ENCODE peak calls at places on chromosome 5, in five cellular contexts. One of them, this sample, is unnamed. For H3K4me1, the result is how much of the 10 kb centered on the place peaks cover.

GRCh38 chr5:96875805-96876291 is 452 bp upstream of the ERAP2 start:
- DNase-seq in A549: peak
- DNase-seq in HepG2: peak
- DNase-seq in K562: peak
- DNase-seq in H1: no peak
- DNase-seq in this sample: no peak

GRCh38 chr5:40676643-40677333 is 2.9 kb upstream of the PTGER4 start:
- DNase-seq in A549: no peak
- DNase-seq in HepG2: no peak
- DNase-seq in K562: no peak
- DNase-seq in H1: no peak
- DNase-seq in this sample: peak

GRCh38 chr5:98455660-98456059 is 317.8 kb upstream of the RGMB start:
- DNase-seq in A549: no peak
- DNase-seq in HepG2: no peak
- DNase-seq in K562: no peak
- DNase-seq in H1: no peak
- DNase-seq in this sample: no peak

GRCh38 chr5:89904442-89904841 is 505.1 kb downstream of the CETN3 start:
- DNase-seq in A549: no peak
- DNase-seq in HepG2: no peak
- DNase-seq in K562: no peak
- DNase-seq in H1: no peak
- DNase-seq in this sample: no peak

GRCh38 chr5:155711882-155712281 is 615.1 kb upstream of the SGCD start:
- DNase-seq in A549: no peak
- DNase-seq in HepG2: no peak
- DNase-seq in K562: no peak
- DNase-seq in H1: no peak
- DNase-seq in this sample: no peak

GRCh38 chr5:2750026-2750757 is 1.3 kb downstream of the IRX2 start:
- DNase-seq in A549: no peak
- DNase-seq in HepG2: no peak
- DNase-seq in K562: no peak
- DNase-seq in H1: peak
- DNase-seq in this sample: no peak

GRCh38 chr5:95113489-95113888 is 171.4 kb downstream of the MCTP1 start:
- DNase-seq in A549: no peak
- DNase-seq in HepG2: no peak
- DNase-seq in K562: no peak
- DNase-seq in H1: no peak
- DNase-seq in this sample: no peak

GRCh38 chr5:7464182-7464581 is 68.2 kb downstream of the ADCY2 start:
- DNase-seq in A549: no peak
- DNase-seq in HepG2: no peak
- DNase-seq in K562: no peak
- DNase-seq in H1: no peak
- DNase-seq in this sample: no peak

GRCh38 chr5:118405650-118406061 is 582.7 kb downstream of the DTWD2 start:
- DNase-seq in A549: no peak
- DNase-seq in HepG2: no peak
- DNase-seq in K562: no peak
- DNase-seq in H1: no peak
- DNase-seq in this sample: no peak

GRCh38 chr5:74020488-74020887 is 394.5 kb downstream of the ARHGEF28 start:
- DNase-seq in A549: no peak
- DNase-seq in HepG2: no peak
- DNase-seq in K562: no peak
- DNase-seq in H1: no peak
- DNase-seq in this sample: no peak

GRCh38 chr5:73649926-73650325 is 23.9 kb downstream of the ARHGEF28 start:
- DNase-seq in A549: no peak
- DNase-seq in HepG2: no peak
- DNase-seq in K562: no peak
- DNase-seq in H1: no peak
- DNase-seq in this sample: no peak

GRCh38 chr5:80211292-80211691 is 44.6 kb downstream of the SERINC5 start:
- DNase-seq in A549: no peak
- DNase-seq in HepG2: no peak
- DNase-seq in K562: no peak
- DNase-seq in H1: no peak
- DNase-seq in this sample: no peak

GRCh38 chr5:39452846-39453245 is 28.1 kb upstream of the DAB2 start:
- DNase-seq in A549: no peak
- DNase-seq in HepG2: no peak
- DNase-seq in K562: no peak
- DNase-seq in H1: no peak
- DNase-seq in this sample: no peak

GRCh38 chr5:143064207-143064606 is 294.0 kb downstream of the ARHGAP26 start:
- DNase-seq in A549: no peak
- DNase-seq in HepG2: no peak
- DNase-seq in K562: no peak
- DNase-seq in H1: no peak
- DNase-seq in this sample: peak

GRCh38 chr5:83077662-83078261 is 415 bp downstream of the XRCC4 start:
- DNase-seq in A549: no peak
- DNase-seq in HepG2: peak
- DNase-seq in K562: peak
- DNase-seq in H1: peak
- DNase-seq in this sample: no peak

GRCh38 chr5:73093943-73094342 is 26.4 kb upstream of the TMEM171 start:
- DNase-seq in A549: no peak
- DNase-seq in HepG2: no peak
- DNase-seq in K562: peak
- DNase-seq in H1: no peak
- DNase-seq in this sample: peak

GRCh38 chr5:128534729-128535128 is 3.3 kb downstream of the FBN2 start:
- DNase-seq in A549: no peak
- DNase-seq in HepG2: no peak
- DNase-seq in K562: no peak
- DNase-seq in H1: no peak
- DNase-seq in this sample: no peak

GRCh38 chr5:392431-392988 is 50.5 kb upstream of the EXOC3 start:
- DNase-seq in A549: no peak
- DNase-seq in HepG2: no peak
- DNase-seq in K562: no peak
- DNase-seq in H1: peak
- DNase-seq in this sample: peak

GRCh38 chr5:14713476-14714384 is 49.2 kb downstream of the OTULIN start:
- DNase-seq in A549: no peak
- DNase-seq in HepG2: no peak
- DNase-seq in K562: no peak
- DNase-seq in H1: no peak
- DNase-seq in this sample: no peak

GRCh38 chr5:125326114-125326513 is 579.7 kb upstream of the ZNF608 start:
- DNase-seq in A549: peak
- DNase-seq in HepG2: no peak
- DNase-seq in K562: peak
- DNase-seq in H1: no peak
- DNase-seq in this sample: peak

GRCh38 chr5:126641387-126641786 is 40.6 kb downstream of the PHAX start:
- DNase-seq in A549: no peak
- DNase-seq in HepG2: no peak
- DNase-seq in K562: no peak
- DNase-seq in H1: no peak
- DNase-seq in this sample: no peak

GRCh38 chr5:35557199-35557598 is 60.5 kb upstream of the SPEF2 start:
- DNase-seq in A549: no peak
- DNase-seq in HepG2: no peak
- DNase-seq in K562: no peak
- DNase-seq in H1: no peak
- DNase-seq in this sample: no peak

GRCh38 chr5:1747079-1747802 is 52.4 kb downstream of the MRPL36 start:
- DNase-seq in A549: no peak
- DNase-seq in HepG2: no peak
- DNase-seq in K562: no peak
- DNase-seq in H1: peak
- DNase-seq in this sample: no peak

GRCh38 chr5:139650031-139650688 is 2.0 kb downstream of the CXXC5 start:
- DNase-seq in A549: no peak
- DNase-seq in HepG2: no peak
- DNase-seq in K562: peak
- DNase-seq in H1: no peak
- DNase-seq in this sample: no peak
- TF ChIP-seq CTCF in A549: no peak
- TF ChIP-seq CTCF in HepG2: peak
- TF ChIP-seq CTCF in K562: peak
- TF ChIP-seq CTCF in H1: no peak
- TF ChIP-seq CTCF in this sample: peak

GRCh38 chr5:33929925-33930690 is 6.1 kb upstream of the RXFP3 start:
- DNase-seq in A549: no peak
- DNase-seq in HepG2: no peak
- DNase-seq in K562: no peak
- DNase-seq in H1: no peak
- DNase-seq in this sample: no peak
- H3K4me1 ChIP-seq in A549: under half
- H3K4me1 ChIP-seq in HepG2: under half
- H3K4me1 ChIP-seq in K562: under half
- H3K4me1 ChIP-seq in H1: under half
- H3K4me1 ChIP-seq in this sample: under half

DNA sequence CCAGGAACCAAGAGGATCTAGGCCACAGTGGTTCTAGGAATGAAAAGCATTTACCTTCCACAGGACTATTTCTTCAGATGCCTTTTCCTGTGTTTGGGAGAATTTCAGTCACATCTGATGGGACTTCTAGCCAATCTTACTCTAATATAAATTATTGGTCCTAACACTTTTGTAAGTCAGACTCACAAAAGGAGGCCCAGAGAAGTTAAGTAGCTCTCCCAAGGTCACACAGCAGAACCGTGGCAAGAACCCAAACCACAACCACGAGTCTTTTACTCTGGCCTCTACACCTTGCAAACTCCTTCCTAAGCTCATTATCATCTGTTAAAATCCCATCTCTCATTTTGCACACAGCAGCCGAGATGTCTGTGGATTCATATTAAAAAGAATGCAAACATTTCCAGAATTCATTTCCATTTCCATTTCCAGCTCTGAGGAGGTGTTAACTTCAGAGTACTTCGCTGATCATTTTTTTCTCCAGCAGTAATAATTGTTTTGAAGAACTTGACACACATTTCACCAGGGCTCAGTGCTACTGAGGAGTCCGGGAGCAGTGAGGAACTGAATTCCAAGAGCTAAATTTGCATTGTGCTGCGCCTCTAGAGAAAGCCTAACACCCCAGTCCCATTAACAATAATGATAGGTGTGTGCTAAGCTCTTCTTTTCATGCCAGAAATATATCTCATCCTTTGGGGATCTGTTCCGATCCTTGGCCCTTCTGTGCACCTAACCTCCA is 168.1 kb downstream of the SEMA6A start:
- DNase-seq in A549: no peak
- DNase-seq in HepG2: no peak
- DNase-seq in K562: no peak
- DNase-seq in H1: no peak
- DNase-seq in this sample: no peak
- TF ChIP-seq JUN in A549: no peak
- TF ChIP-seq JUN in HepG2: no peak
- TF ChIP-seq JUN in K562: no peak
- TF ChIP-seq JUN in H1: no peak
- TF ChIP-seq JUN in this sample: no peak

GRCh38 chr5:61907995-61908394 is 398.0 kb upstream of the KIF2A start:
- DNase-seq in A549: no peak
- DNase-seq in HepG2: no peak
- DNase-seq in K562: no peak
- DNase-seq in H1: no peak
- DNase-seq in this sample: no peak
- TF ChIP-seq CTCF in A549: no peak
- TF ChIP-seq CTCF in HepG2: no peak
- TF ChIP-seq CTCF in K562: no peak
- TF ChIP-seq CTCF in H1: no peak
- TF ChIP-seq CTCF in this sample: no peak

GRCh38 chr5:158998911-158999705 is 100.6 kb downstream of the EBF1 start:
- DNase-seq in A549: no peak
- DNase-seq in HepG2: no peak
- DNase-seq in K562: no peak
- DNase-seq in H1: no peak
- DNase-seq in this sample: no peak

GRCh38 chr5:159005062-159005461 is 94.7 kb downstream of the EBF1 start:
- DNase-seq in A549: no peak
- DNase-seq in HepG2: no peak
- DNase-seq in K562: no peak
- DNase-seq in H1: no peak
- DNase-seq in this sample: no peak

GRCh38 chr5:159003045-159004030 is 96.4 kb downstream of the EBF1 start:
- DNase-seq in A549: peak
- DNase-seq in HepG2: no peak
- DNase-seq in K562: no peak
- DNase-seq in H1: no peak
- DNase-seq in this sample: peak

GRCh38 chr5:159001247-159001646 is 98.5 kb downstream of the EBF1 start:
- DNase-seq in A549: no peak
- DNase-seq in HepG2: no peak
- DNase-seq in K562: no peak
- DNase-seq in H1: no peak
- DNase-seq in this sample: no peak

GRCh38 chr5:159002201-159002600 is 97.5 kb downstream of the EBF1 start:
- DNase-seq in A549: no peak
- DNase-seq in HepG2: no peak
- DNase-seq in K562: no peak
- DNase-seq in H1: no peak
- DNase-seq in this sample: peak
- H3K4me1 ChIP-seq in A549: under half
- H3K4me1 ChIP-seq in HepG2: under half
- H3K4me1 ChIP-seq in K562: under half
- H3K4me1 ChIP-seq in H1: under half
- H3K4me1 ChIP-seq in this sample: under half

DNA sequence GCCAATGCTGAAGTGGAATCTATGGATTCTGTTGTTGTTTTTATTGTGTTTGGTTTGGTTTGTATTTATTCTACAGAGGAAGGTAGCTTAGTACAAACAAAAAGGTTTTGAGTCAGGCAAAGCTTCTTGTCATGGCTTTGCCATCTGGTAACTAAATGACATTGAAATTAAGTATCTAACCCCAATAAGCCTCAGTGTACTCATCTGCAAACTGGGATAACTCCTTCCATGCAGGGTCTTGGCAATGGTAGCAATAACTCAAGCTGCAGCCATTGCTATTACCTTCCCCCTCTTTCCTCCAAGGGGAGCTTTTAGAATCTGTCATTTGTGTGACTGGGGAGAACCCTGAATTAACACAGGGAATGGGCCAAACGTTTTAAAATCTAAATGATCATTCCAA is 79.7 kb downstream of the PLAC8L1 start:
- DNase-seq in A549: no peak
- DNase-seq in HepG2: no peak
- DNase-seq in K562: no peak
- DNase-seq in H1: no peak
- DNase-seq in this sample: no peak
- TF ChIP-seq JUN in A549: no peak
- TF ChIP-seq JUN in HepG2: no peak
- TF ChIP-seq JUN in K562: no peak
- TF ChIP-seq JUN in H1: no peak
- TF ChIP-seq JUN in this sample: no peak

GRCh38 chr5:109479260-109479860 is 69.6 kb upstream of the PJA2 start:
- DNase-seq in A549: peak
- DNase-seq in HepG2: peak
- DNase-seq in K562: no peak
- DNase-seq in H1: no peak
- DNase-seq in this sample: peak
- TF ChIP-seq CTCF in A549: peak
- TF ChIP-seq CTCF in HepG2: no peak
- TF ChIP-seq CTCF in K562: peak
- TF ChIP-seq CTCF in H1: no peak
- TF ChIP-seq CTCF in this sample: peak